ENCODE peak calls at places on chromosome 20, in five cellular contexts. T, E, N, W and Q are unnamed samples.

GRCh38 chr20:4811661-4812181 is 90.0 kb downstream of the PRND start:
- DNase-seq in T (peak; percentile 74), E (no peak), N (no peak), W (no peak), Q (no peak)

GRCh38 chr20:37987602-37988290 is 45.5 kb downstream of the TTI1 start:
- DNase-seq in N (no peak), T (no peak), W (no peak), E (peak; percentile 76), Q (peak; percentile 56)

GRCh38 chr20:41167118-41167470 is 29.8 kb downstream of the PLCG1 start:
- DNase-seq in E (no peak), T (no peak), W (no peak), N (no peak), Q (peak; percentile 37)

GRCh38 chr20:45425561-45425960 is 9.6 kb downstream of the PIGT start:
- DNase-seq in W (no peak), N (no peak), E (no peak), T (no peak), Q (no peak)

GRCh38 chr20:43925215-43925614 is 10.6 kb downstream of the TOX2 start:
- DNase-seq in T (peak; percentile 93), W (no peak), E (no peak), N (peak; percentile 53), Q (no peak)

GRCh38 chr20:63014710-63015109 is 7.9 kb upstream of the BHLHE23 start:
- DNase-seq in N (peak; percentile 66), W (no peak), T (no peak), E (no peak), Q (peak; percentile 96)

GRCh38 chr20:51463998-51464397 is 78.5 kb downstream of the NFATC2 start:
- DNase-seq in W (no peak), N (no peak), T (no peak), E (no peak), Q (peak; percentile 33)

GRCh38 chr20:13817342-13817741 is 32.5 kb downstream of the NDUFAF5 start:
- DNase-seq in E (no peak), N (no peak), W (no peak), T (no peak), Q (no peak)

GRCh38 chr20:63232235-63233060 is 3.3 kb upstream of the BIRC7 start:
- DNase-seq in E (no peak), T (no peak), W (peak; percentile 83), N (no peak), Q (no peak)

GRCh38 chr20:42191140-42191860 is 573.1 kb upstream of the CHD6 start:
- DNase-seq in N (no peak), T (no peak), W (no peak), E (no peak), Q (no peak)

GRCh38 chr20:34037767-34038166 is 44.1 kb downstream of the RALY start:
- DNase-seq in E (no peak), W (no peak), N (no peak), T (no peak), Q (no peak)

GRCh38 chr20:33840759-33841438 is 29.8 kb downstream of the CHMP4B start:
- DNase-seq in W (no peak), N (no peak), T (no peak), E (peak; percentile 61), Q (no peak)

GRCh38 chr20:3121271-3121911 is 36.9 kb upstream of the AVP start:
- DNase-seq in N (no peak), E (no peak), T (no peak), W (no peak), Q (no peak)

GRCh38 chr20:38072885-38073284 is 39.3 kb downstream of the RPRD1B start:
- DNase-seq in T (no peak), N (no peak), E (no peak), W (no peak), Q (no peak)

GRCh38 chr20:60056345-60057122 is 98.3 kb downstream of the CDH26 start:
- DNase-seq in T (no peak), W (no peak), N (no peak), E (no peak), Q (peak; percentile 30)

GRCh38 chr20:219290-220115 is 7.6 kb upstream of the DEFB129 start:
- DNase-seq in N (no peak), W (no peak), T (peak; percentile 7), E (peak; percentile 34), Q (no peak)

GRCh38 chr20:33554914-33555420 is 65.1 kb downstream of the CBFA2T2 start:
- DNase-seq in T (peak; percentile 41), N (peak; percentile 75), E (no peak), W (peak; percentile 75), Q (peak; percentile 74)

GRCh38 chr20:32969356-32970114 is 34.7 kb downstream of the SUN5 start:
- DNase-seq in E (no peak), T (no peak), W (no peak), N (peak; percentile 15), Q (peak; percentile 30)

GRCh38 chr20:51014797-51015722 is 7.8 kb downstream of the KCNG1 start:
- DNase-seq in T (peak; percentile 46), N (peak; percentile 64), E (peak; percentile 87), W (no peak), Q (peak; percentile 77)

GRCh38 chr20:44073675-44074071 is 113.3 kb downstream of the JPH2 start:
- DNase-seq in W (no peak), E (no peak), N (no peak), T (no peak), Q (no peak)

GRCh38 chr20:57860576-57860975 is 150.8 kb upstream of the PMEPA1 start:
- DNase-seq in N (no peak), W (no peak), T (no peak), E (no peak), Q (no peak)

GRCh38 chr20:33415948-33416347 is 14.6 kb upstream of the CDK5RAP1 start:
- DNase-seq in N (no peak), T (peak; percentile 24), W (no peak), E (peak; percentile 66), Q (peak; percentile 66)

GRCh38 chr20:54469952-54470351 is 5.4 kb upstream of the DOK5 start:
- DNase-seq in N (no peak), T (no peak), E (no peak), W (no peak), Q (no peak)

GRCh38 chr20:38935285-38935684 is 9.1 kb downstream of the FAM83D start:
- DNase-seq in E (no peak), W (no peak), N (no peak), T (no peak), Q (peak; percentile 43)

GRCh38 chr20:10565922-10566897 is 107.6 kb downstream of the JAG1 start:
- DNase-seq in N (no peak), E (no peak), T (no peak), W (no peak), Q (peak; percentile 63)

GRCh38 chr20:19073584-19074198 is 138.8 kb upstream of the SLC24A3 start:
- DNase-seq in T (no peak), N (no peak), E (peak; percentile 26), W (no peak), Q (no peak)

GRCh38 chr20:24423291-24423690 is 46.1 kb upstream of the SYNDIG1 start:
- DNase-seq in N (no peak), W (no peak), T (no peak), E (no peak), Q (no peak)

GRCh38 chr20:62743777-62744317 is 35.2 kb downstream of the NTSR1 start:
- DNase-seq in E (no peak), W (no peak), N (no peak), T (no peak), Q (no peak)

DNA sequence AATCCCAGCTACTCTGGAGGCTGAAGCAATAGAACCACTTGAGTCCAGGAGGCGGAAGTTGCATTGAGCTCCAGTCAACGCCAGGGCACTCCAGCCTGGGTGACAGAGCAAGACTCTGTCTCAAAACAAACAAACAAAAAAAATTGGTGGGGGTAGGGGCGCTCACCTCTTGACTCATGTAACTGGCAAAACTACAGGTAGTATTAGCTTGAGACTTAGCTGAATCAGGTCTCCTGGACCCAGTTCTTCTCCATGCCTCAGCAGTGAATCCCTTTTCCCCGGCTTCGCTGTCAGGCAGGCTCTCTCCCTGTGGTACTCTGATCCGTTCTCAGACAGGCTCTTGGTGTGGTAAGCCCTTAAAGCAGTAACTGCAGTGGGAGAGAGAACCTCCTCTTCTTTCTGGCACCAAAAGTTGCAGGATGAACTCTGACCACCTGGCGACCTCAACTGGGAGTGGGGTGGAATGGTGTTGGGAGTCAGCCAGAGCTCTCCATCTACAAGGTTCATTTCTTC is 12.9 kb downstream of the SLC9A8 start:
- DNase-seq in N (no peak), W (no peak), E (no peak), T (no peak), Q (peak; percentile 64)
- TF ChIP-seq CTCF in N (no peak), W (no peak), E (no peak), T (no peak), Q (peak; percentile 56)

DNA sequence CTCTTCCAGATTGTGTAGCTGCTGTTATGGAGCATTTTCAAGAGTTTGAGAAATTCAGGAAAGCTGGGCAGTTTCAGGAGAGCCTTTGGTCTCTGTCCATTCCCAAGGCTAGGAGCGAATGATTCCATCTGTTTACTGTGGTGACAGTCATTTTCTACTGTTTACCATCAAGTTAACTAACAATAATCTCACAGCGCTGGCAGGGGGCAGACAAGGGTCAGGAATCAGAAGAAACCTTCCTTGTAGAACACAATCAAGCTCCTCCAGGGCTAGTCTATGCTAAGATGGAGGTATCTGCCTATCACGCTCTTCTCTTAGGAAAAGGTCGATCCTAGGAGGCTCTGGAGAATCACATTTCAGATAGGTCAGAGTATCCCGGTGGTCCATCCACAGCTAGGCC is 293.9 kb downstream of the KIF16B start:
- DNase-seq in W (no peak), T (no peak), E (no peak), N (no peak), Q (peak; percentile 41)
- TF ChIP-seq CTCF in W (no peak), T (no peak), E (no peak), N (no peak), Q (no peak)

DNA sequence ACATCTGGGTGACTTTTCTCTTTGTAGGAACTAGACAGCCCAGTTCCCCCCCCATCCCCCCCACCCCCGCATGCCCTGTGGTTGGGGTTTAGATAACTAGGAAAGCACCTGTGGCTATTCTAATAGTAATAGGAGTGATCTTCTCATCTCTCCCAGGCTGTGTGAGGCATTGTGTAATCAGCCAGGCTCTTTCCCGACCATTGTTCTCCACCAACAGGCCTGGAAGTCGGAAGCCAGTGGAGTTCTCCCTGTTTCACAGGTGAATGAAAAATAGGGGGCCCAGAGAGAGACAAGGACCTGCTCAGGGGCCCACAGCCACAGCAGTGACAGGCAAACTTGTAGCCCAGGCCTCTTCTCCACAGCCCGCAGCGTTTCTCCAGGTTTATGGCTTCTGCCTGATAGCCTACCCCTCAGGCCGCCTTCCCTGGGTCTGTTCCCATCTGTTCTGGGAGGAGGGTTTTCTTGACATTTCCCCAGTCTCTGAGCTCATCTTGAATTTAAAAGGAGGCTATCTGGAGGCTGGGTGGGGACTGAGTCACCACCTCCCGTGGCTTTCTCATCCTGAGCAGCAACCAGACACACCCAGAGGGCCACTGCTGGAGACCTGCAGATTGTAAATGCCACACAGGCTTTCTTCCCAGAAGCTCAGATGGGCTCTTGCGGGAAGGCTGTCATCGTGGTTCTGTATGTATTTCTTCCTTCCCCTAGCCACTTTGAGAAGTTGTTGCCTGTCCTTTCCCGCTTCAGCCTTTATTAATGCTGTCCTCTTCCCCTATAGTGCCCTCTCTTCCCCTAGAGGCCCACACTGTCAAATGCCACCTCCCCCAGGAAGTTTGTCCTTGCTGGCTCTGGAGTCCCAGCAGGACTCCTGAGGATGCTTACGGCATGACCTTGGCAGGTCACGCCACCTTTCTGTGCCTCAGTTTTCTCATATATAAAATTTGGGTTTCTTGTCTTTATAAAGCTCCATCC is 75.9 kb upstream of the MYL9 start:
- DNase-seq in N (no peak), W (no peak), T (peak; percentile 75), E (no peak), Q (no peak)
- TF ChIP-seq CTCF in N (no peak), W (no peak), T (no peak), E (peak; percentile 10), Q (no peak)

GRCh38 chr20:1894471-1894950 is 696 bp upstream of the SIRPA start:
- DNase-seq in E (peak; percentile 92), N (peak; percentile 71), T (peak; percentile 12), W (peak; percentile 26), Q (peak; percentile 83)
- TF ChIP-seq CTCF in E (no peak), N (no peak), T (no peak), W (no peak), Q (no peak)